ENCODE peak calls at places on chromosomes 12 and 14, in seven cellular contexts. X is mucosa of descending colon; I is CD8-positive, alpha-beta T cell; M is aorta; Z is BE2C; U is lung; R is colonic mucosa. G is an unnamed sample.

GRCh38 chr12:12534975-12535374 is 27.7 kb downstream of the DUSP16 start:
- DNase-seq in I (no peak), U (no peak), R (no peak), M (no peak), Z (no peak), X (no peak), G (no peak)

GRCh38 chr14:61077946-61078738 is 97.1 kb downstream of the SLC38A6 start:
- DNase-seq in R (no peak), Z (no peak), U (no peak), M (no peak), X (no peak), I (no peak), G (no peak)

GRCh38 chr12:130603566-130603965 is 112.5 kb downstream of the RIMBP2 start:
- DNase-seq in U (no peak), R (no peak), M (no peak), Z (no peak), I (no peak), X (no peak), G (no peak)

GRCh38 chr12:15982471-15982870 is 71.3 kb downstream of the DERA start:
- DNase-seq in I (no peak), U (no peak), Z (no peak), X (no peak), R (no peak), M (no peak), G (no peak)

GRCh38 chr12:120495189-120495722 is 657 bp upstream of the DYNLL1 start:
- DNase-seq in U (peak), X (peak), M (no peak), R (no peak), Z (no peak), I (no peak), G (no peak)

GRCh38 chr12:74539261-74539660 is 1.6 kb downstream of the ATXN7L3B start:
- DNase-seq in I (no peak), M (no peak), Z (no peak), U (no peak), R (no peak), X (no peak), G (no peak)

GRCh38 chr14:61663312-61663974 is 31.9 kb upstream of the HIF1A start:
- DNase-seq in Z (no peak), R (no peak), X (no peak), M (no peak), U (no peak), I (no peak), G (peak)

GRCh38 chr14:58846682-58847465 is 209.1 kb downstream of the DACT1 start:
- DNase-seq in M (no peak), U (no peak), X (no peak), R (no peak), Z (no peak), I (no peak), G (no peak)

GRCh38 chr12:2064078-2064507 is 11.3 kb downstream of the CACNA1C start:
- DNase-seq in R (no peak), U (no peak), I (peak), Z (no peak), X (no peak), M (no peak), G (peak)

GRCh38 chr12:79420146-79420618 is 270.6 kb downstream of the PAWR start:
- DNase-seq in X (peak), U (no peak), R (peak), I (no peak), Z (no peak), M (no peak), G (no peak)

GRCh38 chr14:99575043-99576023 is 28.7 kb downstream of the CCDC85C start:
- DNase-seq in I (no peak), X (peak), M (no peak), Z (peak), R (peak), U (peak), G (no peak)

GRCh38 chr12:119578112-119578511 is 15.5 kb upstream of the TMEM233 start:
- DNase-seq in R (no peak), Z (no peak), M (no peak), X (no peak), I (no peak), U (no peak), G (no peak)

GRCh38 chr12:118680361-118680963 is 300.9 kb upstream of the SRRM4 start:
- DNase-seq in M (no peak), X (peak), Z (peak), U (no peak), R (peak), I (no peak), G (no peak)

GRCh38 chr12:95269892-95270291 is 52.3 kb downstream of the VEZT start:
- DNase-seq in M (no peak), R (no peak), Z (no peak), X (no peak), I (no peak), U (no peak), G (no peak)

GRCh38 chr12:99695050-99695449 is 47.5 kb downstream of the GARIN6 start:
- DNase-seq in R (no peak), Z (no peak), U (no peak), X (no peak), I (no peak), M (no peak), G (no peak)

GRCh38 chr14:70168401-70168800 is 20.4 kb downstream of the SLC8A3 start:
- DNase-seq in I (no peak), X (no peak), Z (no peak), R (no peak), U (no peak), M (no peak), G (no peak)

GRCh38 chr14:69612759-69613145 is 1.4 kb downstream of the SUSD6 start:
- DNase-seq in R (no peak), Z (no peak), M (no peak), U (no peak), I (no peak), X (no peak), G (no peak)

GRCh38 chr14:59123526-59123925 is 64.9 kb upstream of the DAAM1 start:
- DNase-seq in R (no peak), U (no peak), M (no peak), I (no peak), X (no peak), Z (no peak), G (no peak)

GRCh38 chr12:41277019-41277770 is 89.1 kb downstream of the PDZRN4 start:
- DNase-seq in X (peak), R (no peak), U (no peak), M (no peak), I (no peak), Z (peak), G (no peak)

DNA sequence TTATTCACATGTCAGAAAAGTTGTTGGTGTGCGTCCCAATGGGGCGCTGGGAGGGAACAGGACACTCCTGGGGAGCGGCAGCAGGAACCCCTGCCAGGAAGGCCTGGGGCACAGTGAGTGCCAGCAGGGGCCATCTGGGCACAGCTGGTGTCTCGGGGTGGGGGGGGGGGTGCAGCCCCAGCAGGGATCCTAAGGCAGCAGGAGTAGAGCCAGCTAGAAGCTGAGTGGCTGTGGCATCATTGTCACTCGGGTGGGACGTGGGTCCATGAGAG is 1.9 kb downstream of the ZBTB42 start:
- DNase-seq in M (no peak), Z (no peak), U (no peak), I (no peak), X (no peak), R (no peak), G (no peak)
- H3K4me3 ChIP-seq in M (no peak), Z (no peak), U (no peak), I (no peak), X (no peak), R (no peak), G (no peak)

GRCh38 chr14:96581902-96582640 is 79.9 kb downstream of the PAPOLA start:
- DNase-seq in R (peak), Z (no peak), U (no peak), X (peak), I (no peak), M (no peak), G (no peak)

GRCh38 chr14:96584199-96584906 is 82.2 kb downstream of the PAPOLA start:
- DNase-seq in Z (peak), R (peak), U (peak), I (no peak), M (no peak), X (peak), G (no peak)

GRCh38 chr14:96583605-96584041 is 81.4 kb downstream of the PAPOLA start:
- DNase-seq in I (no peak), Z (no peak), X (no peak), M (no peak), U (peak), R (peak), G (no peak)

GRCh38 chr14:96582641-96582980 is 80.4 kb downstream of the PAPOLA start:
- DNase-seq in M (no peak), X (no peak), R (no peak), I (no peak), U (no peak), Z (no peak), G (no peak)

DNA sequence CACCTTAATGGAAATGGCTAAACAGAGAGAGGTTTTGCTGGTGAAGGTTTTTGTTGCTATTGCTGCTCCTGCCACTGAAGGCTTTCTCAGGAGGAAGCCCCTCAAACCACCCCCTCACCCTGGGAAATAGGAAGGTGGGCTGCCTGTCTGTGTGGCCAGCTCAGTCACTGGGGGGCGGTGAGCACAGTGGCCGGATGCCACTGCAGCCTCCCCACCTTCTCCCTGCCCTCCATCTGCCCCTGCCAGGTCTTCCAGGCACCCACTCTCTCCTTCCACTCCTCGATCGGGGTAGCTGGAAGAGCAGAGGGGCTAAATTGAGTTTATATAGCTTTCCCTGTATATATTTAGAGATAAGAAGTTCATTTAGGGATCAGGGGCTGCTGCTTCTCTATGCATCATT is 80.8 kb downstream of the PAPOLA start:
- DNase-seq in M (no peak), I (no peak), Z (no peak), X (no peak), U (no peak), R (no peak), G (no peak)
- H3K4me3 ChIP-seq in M (no peak), I (no peak), Z (no peak), X (no peak), U (no peak), R (no peak), G (no peak)

GRCh38 chr12:124512667-124513296 is 54.6 kb downstream of the NCOR2 start:
- DNase-seq in Z (peak), R (peak), I (no peak), U (peak), M (peak), X (peak), G (no peak)
- H3K4me3 ChIP-seq in Z (no peak), R (no peak), I (no peak), U (no peak), M (no peak), X (no peak), G (no peak)

GRCh38 chr12:30754750-30755394 is at the start of gene CAPRIN2:
- DNase-seq in Z (peak), U (peak), X (peak), I (peak), M (peak), R (peak), G (peak)

GRCh38 chr12:30754383-30754749 is 385 bp downstream of the CAPRIN2 start:
- DNase-seq in R (no peak), Z (no peak), M (no peak), I (no peak), U (no peak), X (no peak), G (no peak)

GRCh38 chr12:30755395-30755762 is 628 bp upstream of the CAPRIN2 start:
- DNase-seq in I (no peak), R (no peak), Z (no peak), X (no peak), U (no peak), M (no peak), G (no peak)

GRCh38 chr12:30757316-30757715 is 2.6 kb upstream of the CAPRIN2 start:
- DNase-seq in Z (no peak), R (no peak), M (no peak), X (no peak), I (no peak), U (no peak), G (no peak)

DNA sequence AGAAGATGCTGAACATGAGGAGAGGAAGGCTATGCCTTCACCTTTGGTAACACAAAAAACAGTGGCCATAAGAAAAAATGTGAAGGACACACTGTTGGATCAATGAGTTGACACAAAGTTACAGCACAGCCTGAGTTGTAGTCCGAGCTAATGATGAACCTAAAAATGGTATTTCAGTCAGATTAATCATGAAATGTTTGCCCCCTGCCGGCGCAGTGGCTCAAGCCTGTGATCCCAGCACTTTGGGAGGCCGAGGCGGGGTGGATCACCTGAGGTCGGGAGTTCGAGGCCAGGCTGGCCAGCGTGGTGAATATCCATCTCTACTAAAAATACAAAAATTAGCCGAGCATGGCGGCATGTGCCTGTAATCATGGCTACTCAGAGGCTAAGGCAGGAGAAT is 1.3 kb upstream of the CAPRIN2 start:
- DNase-seq in M (peak), X (peak), I (no peak), U (no peak), R (no peak), Z (no peak), G (no peak)
- H3K4me3 ChIP-seq in M (no peak), X (no peak), I (no peak), U (no peak), R (no peak), Z (no peak), G (no peak)

GRCh38 chr12:6961278-6961694 is 9.2 kb downstream of the PHB2 start:
- DNase-seq in Z (peak), R (peak), X (peak), M (no peak), U (peak), I (peak), G (no peak)

GRCh38 chr12:6961695-6962284 is 8.7 kb downstream of the PHB2 start:
- DNase-seq in R (peak), X (peak), U (peak), I (no peak), Z (peak), M (no peak), G (no peak)

GRCh38 chr12:6963741-6964446 is 6.6 kb downstream of the PHB2 start:
- DNase-seq in I (no peak), M (no peak), U (peak), Z (no peak), X (peak), R (peak), G (no peak)

GRCh38 chr12:6963016-6963731 is 7.3 kb downstream of the PHB2 start:
- DNase-seq in Z (no peak), X (peak), I (no peak), R (peak), U (peak), M (no peak), G (no peak)

GRCh38 chr12:6962285-6963015 is 8.0 kb downstream of the PHB2 start:
- DNase-seq in R (peak), Z (no peak), M (no peak), X (peak), I (no peak), U (peak), G (no peak)
- H3K4me3 ChIP-seq in R (peak), Z (peak), M (no peak), X (peak), I (no peak), U (no peak), G (no peak)

GRCh38 chr12:124279315-124279714 is 15.6 kb upstream of the RFLNA start:
- DNase-seq in U (no peak), I (no peak), R (no peak), X (no peak), Z (no peak), M (no peak), G (no peak)
- H3K4me3 ChIP-seq in U (no peak), I (no peak), R (no peak), X (no peak), Z (no peak), M (no peak), G (no peak)

DNA sequence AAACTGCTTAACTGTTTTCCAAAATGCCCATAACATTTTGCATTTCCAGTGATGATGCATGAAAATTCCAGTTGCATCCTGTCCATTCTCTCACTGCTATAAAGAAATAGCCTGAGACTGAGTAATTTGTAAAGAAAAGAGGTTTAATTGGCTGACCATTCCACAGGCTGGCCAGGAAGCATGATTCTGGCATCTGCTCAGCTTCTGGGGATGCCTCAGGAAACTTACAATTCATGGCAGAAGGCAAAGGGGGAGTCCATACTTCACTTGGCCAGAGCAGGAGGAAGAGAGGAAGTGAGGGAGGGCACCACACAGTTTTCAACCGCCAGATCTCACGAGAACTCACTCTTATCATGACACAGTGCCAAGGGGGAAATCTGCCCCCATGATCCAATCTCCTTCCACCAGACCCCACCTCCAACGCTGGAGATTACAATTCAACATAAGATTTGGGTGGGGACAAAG is 18.2 kb upstream of the CLEC2D start:
- DNase-seq in M (no peak), Z (no peak), U (no peak), I (no peak), R (no peak), X (no peak), G (no peak)
- H3K4me3 ChIP-seq in M (no peak), Z (no peak), U (no peak), I (peak), R (no peak), X (no peak), G (no peak)

GRCh38 chr14:47227051-47227600 is 448.3 kb downstream of the MDGA2 start:
- DNase-seq in R (no peak), U (no peak), X (no peak), Z (no peak), I (no peak), M (no peak), G (no peak)
- H3K4me3 ChIP-seq in R (no peak), U (no peak), X (no peak), Z (no peak), I (no peak), M (no peak), G (no peak)

GRCh38 chr12:6849427-6849826 is 1.7 kb downstream of the CDCA3 start:
- DNase-seq in U (no peak), I (no peak), R (no peak), M (no peak), Z (no peak), X (no peak), G (no peak)

GRCh38 chr12:6851921-6852650 is at the start of gene USP5:
- DNase-seq in I (peak), M (peak), X (peak), R (peak), Z (peak), U (peak), G (peak)

GRCh38 chr12:6851153-6851920 is at the start of gene CDCA3:
- DNase-seq in X (peak), R (peak), U (peak), I (peak), M (peak), Z (peak), G (peak)

GRCh38 chr12:6849976-6850560 is 1.0 kb downstream of the CDCA3 start:
- DNase-seq in M (no peak), U (no peak), R (no peak), I (no peak), Z (no peak), X (no peak), G (no peak)

GRCh38 chr12:6850796-6851152 is 312 bp downstream of the CDCA3 start:
- DNase-seq in Z (no peak), X (no peak), M (peak), U (no peak), R (no peak), I (no peak), G (no peak)
- H3K4me3 ChIP-seq in Z (peak), X (peak), M (no peak), U (no peak), R (peak), I (no peak), G (peak)

GRCh38 chr14:53946404-53947400 is 9.9 kb downstream of the BMP4 start:
- DNase-seq in M (no peak), U (no peak), X (no peak), I (no peak), Z (peak), R (no peak), G (no peak)
- H3K4me3 ChIP-seq in M (peak), U (peak), X (no peak), I (no peak), Z (no peak), R (peak), G (no peak)

G was measured in GM12864.